ENCODE peak calls at places on chromosomes 6 and 20, in eight cellular contexts. L, Z, S, B, U, V, Q and I are unnamed samples.
A peak's percentile ranks its signal among the peaks of the same experiment; 100 is the strongest.

GRCh38 chr6:151240861-151241642 is 1.3 kb downstream of the AKAP12 start:
- DNase-seq in Q (peak; percentile 81), L (peak; percentile 46), V (peak; percentile 82), S (peak; percentile 85), B (peak; percentile 59), U (peak; percentile 73), Z (peak; percentile 82), I (peak; percentile 13)

GRCh38 chr6:53624491-53624890 is 41.1 kb downstream of the KLHL31 start:
- DNase-seq in S (no peak), B (no peak), U (no peak), Z (no peak), Q (no peak), V (no peak), L (no peak), I (no peak)

GRCh38 chr6:88843040-88843439 is 120.4 kb downstream of the RNGTT start:
- DNase-seq in B (no peak), V (peak; percentile 75), L (peak; percentile 40), S (peak; percentile 88), U (peak; percentile 85), Z (no peak), Q (peak; percentile 87), I (peak; percentile 44)

GRCh38 chr6:45609141-45609638 is 231.5 kb upstream of the SUPT3H start:
- DNase-seq in B (no peak), Z (no peak), U (peak; percentile 96), S (peak; percentile 78), V (peak; percentile 96), Q (peak; percentile 95), L (peak; percentile 96), I (peak; percentile 72)

GRCh38 chr6:142822882-142823578 is 121.9 kb downstream of the HIVEP2 start:
- DNase-seq in B (no peak), Z (no peak), V (peak; percentile 32), L (no peak), U (no peak), S (no peak), Q (no peak), I (no peak)

GRCh38 chr6:163626073-163626867 is 211.8 kb downstream of the QKI start:
- DNase-seq in L (peak; percentile 37), V (peak; percentile 9), Z (no peak), U (no peak), S (peak; percentile 2), B (no peak), Q (peak; percentile 66), I (no peak)

GRCh38 chr6:99801805-99802204 is 192.2 kb downstream of the MCHR2 start:
- DNase-seq in B (no peak), U (no peak), Z (no peak), Q (no peak), V (no peak), L (no peak), S (no peak), I (no peak)

GRCh38 chr20:58978351-58979190 is 2.5 kb upstream of the NELFCD start:
- DNase-seq in B (no peak), Q (no peak), L (no peak), S (no peak), V (no peak), Z (no peak), U (no peak), I (no peak)

GRCh38 chr6:75934643-75935472 is 137.6 kb downstream of the IMPG1 start:
- DNase-seq in S (peak; percentile 80), L (peak; percentile 58), V (peak; percentile 81), B (peak; percentile 50), Q (peak; percentile 83), U (peak; percentile 79), Z (no peak), I (peak; percentile 55)

GRCh38 chr6:37663016-37663810 is 34.5 kb downstream of the MDGA1 start:
- DNase-seq in L (no peak), Z (no peak), V (peak; percentile 48), B (no peak), Q (peak; percentile 64), S (peak; percentile 36), U (peak; percentile 86), I (peak; percentile 67)

GRCh38 chr6:136225496-136225895 is 24.6 kb downstream of the MTFR2 start:
- DNase-seq in B (no peak), U (peak; percentile 31), Z (no peak), S (no peak), L (no peak), V (peak; percentile 29), Q (peak; percentile 12), I (no peak)

GRCh38 chr6:816510-817084 is 123.7 kb upstream of the EXOC2 start:
- DNase-seq in S (no peak), U (no peak), B (no peak), Z (no peak), Q (no peak), V (no peak), L (no peak), I (no peak)

GRCh38 chr6:124223596-124223995 is 419.9 kb downstream of the NKAIN2 start:
- DNase-seq in V (peak; percentile 90), Z (no peak), S (peak; percentile 4), U (no peak), B (no peak), Q (peak; percentile 0), L (peak; percentile 49), I (no peak)

GRCh38 chr6:43773050-43773956 is 3.3 kb downstream of the VEGFA start:
- DNase-seq in V (peak; percentile 33), U (peak; percentile 57), S (peak; percentile 67), B (no peak), Q (peak; percentile 61), Z (peak; percentile 72), L (no peak), I (no peak)

GRCh38 chr6:45665859-45666258 is 288.1 kb upstream of the SUPT3H start:
- DNase-seq in U (no peak), B (no peak), Q (no peak), L (no peak), S (no peak), V (no peak), Z (no peak), I (no peak)

GRCh38 chr6:53517021-53517420 is 27.9 kb downstream of the GCLC start:
- DNase-seq in V (peak; percentile 17), Z (no peak), S (no peak), Q (peak; percentile 56), L (no peak), B (no peak), U (no peak), I (no peak)

GRCh38 chr6:43798688-43799444 is 28.9 kb downstream of the VEGFA start:
- DNase-seq in L (no peak), S (peak; percentile 77), B (no peak), U (peak; percentile 85), Q (peak; percentile 81), Z (peak; percentile 74), V (peak; percentile 73), I (no peak)

GRCh38 chr6:14383393-14384174 is 266.0 kb downstream of the CD83 start:
- DNase-seq in U (no peak), L (no peak), Q (no peak), B (no peak), Z (no peak), S (no peak), V (no peak), I (no peak)

GRCh38 chr6:111743318-111743717 is 129.9 kb downstream of the FYN start:
- DNase-seq in L (no peak), Z (no peak), B (no peak), U (no peak), S (no peak), V (no peak), Q (no peak), I (no peak)

GRCh38 chr20:57214948-57215347 is 51.5 kb downstream of the BMP7 start:
- DNase-seq in U (no peak), S (no peak), V (no peak), Z (no peak), L (no peak), B (no peak), Q (no peak), I (no peak)

GRCh38 chr6:152454003-152454402 is 183.2 kb downstream of the SYNE1 start:
- DNase-seq in S (no peak), V (no peak), Q (no peak), B (no peak), U (no peak), Z (no peak), L (no peak), I (no peak)

GRCh38 chr6:116396451-116396850 is 25.7 kb downstream of the DSE start:
- DNase-seq in Q (peak; percentile 45), Z (no peak), S (peak; percentile 16), V (no peak), L (no peak), U (no peak), B (no peak), I (no peak)

GRCh38 chr20:48933017-48933766 is 11.7 kb downstream of the ARFGEF2 start:
- DNase-seq in Z (peak; percentile 68), L (no peak), U (no peak), V (no peak), B (no peak), S (no peak), Q (no peak), I (no peak)

GRCh38 chr6:7107578-7108195 is at the start of gene RREB1:
- DNase-seq in S (peak; percentile 57), L (no peak), Z (peak; percentile 85), U (peak; percentile 54), V (peak; percentile 65), B (no peak), Q (peak; percentile 70), I (no peak)

GRCh38 chr6:42257614-42258013 is 40.0 kb upstream of the MRPS10 start:
- DNase-seq in L (no peak), U (no peak), Q (no peak), V (no peak), Z (no peak), S (no peak), B (no peak), I (no peak)

GRCh38 chr6:27295301-27296079 is 16.6 kb downstream of the POM121L2 start:
- DNase-seq in L (no peak), S (peak; percentile 73), V (peak; percentile 95), B (no peak), Q (peak; percentile 73), Z (no peak), U (peak; percentile 85), I (peak; percentile 21)

GRCh38 chr20:51767867-51768758 is at the start of gene ATP9A:
- DNase-seq in Q (peak; percentile 47), L (no peak), V (peak; percentile 38), U (peak; percentile 31), S (peak; percentile 27), B (peak; percentile 43), Z (peak; percentile 81), I (no peak)

GRCh38 chr20:41169184-41169690 is 31.9 kb downstream of the PLCG1 start:
- DNase-seq in Q (no peak), Z (peak; percentile 32), B (no peak), U (no peak), V (no peak), S (no peak), L (no peak), I (no peak)

GRCh38 chr6:167680605-167681149 is 146.0 kb upstream of the AFDN start:
- DNase-seq in Z (no peak), U (no peak), L (no peak), S (no peak), Q (no peak), V (no peak), B (no peak), I (no peak)

GRCh38 chr6:139308936-139309603 is 17.3 kb upstream of the TXLNB start:
- DNase-seq in V (peak; percentile 85), L (peak; percentile 46), U (peak; percentile 85), Q (peak; percentile 75), Z (no peak), S (peak; percentile 81), B (no peak), I (no peak)

GRCh38 chr6:31246051-31246495 is 25.8 kb downstream of the HLA-C start:
- DNase-seq in B (no peak), Z (no peak), L (peak; percentile 53), U (peak; percentile 84), S (peak; percentile 39), V (peak; percentile 89), Q (peak; percentile 84), I (peak; percentile 39)

GRCh38 chr6:431504-431903 is 40.0 kb downstream of the IRF4 start:
- DNase-seq in Q (no peak), Z (no peak), U (no peak), S (no peak), V (no peak), L (no peak), B (no peak), I (no peak)

GRCh38 chr6:38973178-38974057 is 75.2 kb upstream of the GLP1R start:
- DNase-seq in V (peak; percentile 83), U (peak; percentile 79), Z (no peak), B (no peak), L (peak; percentile 63), Q (peak; percentile 55), S (peak; percentile 81), I (peak; percentile 38)

GRCh38 chr6:141169419-141169818 is 963.3 kb upstream of the GJE1 start:
- DNase-seq in Z (no peak), S (peak; percentile 65), U (peak; percentile 77), L (peak; percentile 54), V (peak; percentile 93), Q (peak; percentile 90), B (no peak), I (peak; percentile 43)